ENCODE peak calls at places on chromosomes 11 and 22, in ten cellular contexts. M is H1, B is GM23338, O is GM12878, L is upper lobe of left lung, J is GM12891, W is endothelial cell of umbilical vein, P is suprapubic skin, T is stomach, R is Panc1. S is an unnamed sample.

GRCh38 chr22:46068176-46068907 is 82.0 kb upstream of the PPARA start:
- DNase-seq in M (no peak), B (no peak), O (no peak), L (no peak), J (no peak), W (peak; percentile 71), P (no peak), T (no peak), R (no peak), S (no peak)

GRCh38 chr11:313304-313786 is 495 bp upstream of the IFITM1 start:
- DNase-seq in M (no peak), B (no peak), O (no peak), L (no peak), J (no peak), W (no peak), P (no peak), T (no peak), R (no peak), S (no peak)

GRCh38 chr11:102950622-102951081 is 4.9 kb downstream of the MMP13 start:
- DNase-seq in M (no peak), B (no peak), O (no peak), L (no peak), J (no peak), W (no peak), P (no peak), T (no peak), R (no peak), S (no peak)

GRCh38 chr11:73783483-73784020 is 4.1 kb upstream of the MRPL48 start:
- DNase-seq in M (no peak), B (no peak), O (no peak), L (no peak), J (no peak), W (no peak), P (no peak), T (no peak), R (no peak), S (no peak)

GRCh38 chr11:19890308-19890707 is 177.7 kb downstream of the NAV2 start:
- DNase-seq in M (no peak), B (no peak), O (no peak), L (no peak), J (no peak), W (peak; percentile 37), P (no peak), T (no peak), R (no peak), S (no peak)

GRCh38 chr22:45425101-45425500 is 11.6 kb downstream of the RIBC2 start:
- DNase-seq in M (no peak), B (no peak), O (no peak), L (no peak), J (no peak), W (no peak), P (peak; percentile 28), T (no peak), R (no peak), S (no peak)

GRCh38 chr22:32847067-32847491 is 45.6 kb downstream of the TIMP3 start:
- DNase-seq in M (no peak), B (no peak), O (no peak), L (no peak), J (no peak), W (no peak), P (no peak), T (no peak), R (no peak), S (peak; percentile 87)

GRCh38 chr22:44802071-44802700 is 49.8 kb downstream of the ARHGAP8 start:
- DNase-seq in M (no peak), B (no peak), O (no peak), L (no peak), J (no peak), W (no peak), P (no peak), T (no peak), R (no peak), S (no peak)

GRCh38 chr11:99199336-99199735 is 178.6 kb downstream of the CNTN5 start:
- DNase-seq in M (no peak), B (no peak), O (no peak), L (no peak), J (no peak), W (no peak), P (no peak), T (no peak), R (no peak), S (no peak)

DNA sequence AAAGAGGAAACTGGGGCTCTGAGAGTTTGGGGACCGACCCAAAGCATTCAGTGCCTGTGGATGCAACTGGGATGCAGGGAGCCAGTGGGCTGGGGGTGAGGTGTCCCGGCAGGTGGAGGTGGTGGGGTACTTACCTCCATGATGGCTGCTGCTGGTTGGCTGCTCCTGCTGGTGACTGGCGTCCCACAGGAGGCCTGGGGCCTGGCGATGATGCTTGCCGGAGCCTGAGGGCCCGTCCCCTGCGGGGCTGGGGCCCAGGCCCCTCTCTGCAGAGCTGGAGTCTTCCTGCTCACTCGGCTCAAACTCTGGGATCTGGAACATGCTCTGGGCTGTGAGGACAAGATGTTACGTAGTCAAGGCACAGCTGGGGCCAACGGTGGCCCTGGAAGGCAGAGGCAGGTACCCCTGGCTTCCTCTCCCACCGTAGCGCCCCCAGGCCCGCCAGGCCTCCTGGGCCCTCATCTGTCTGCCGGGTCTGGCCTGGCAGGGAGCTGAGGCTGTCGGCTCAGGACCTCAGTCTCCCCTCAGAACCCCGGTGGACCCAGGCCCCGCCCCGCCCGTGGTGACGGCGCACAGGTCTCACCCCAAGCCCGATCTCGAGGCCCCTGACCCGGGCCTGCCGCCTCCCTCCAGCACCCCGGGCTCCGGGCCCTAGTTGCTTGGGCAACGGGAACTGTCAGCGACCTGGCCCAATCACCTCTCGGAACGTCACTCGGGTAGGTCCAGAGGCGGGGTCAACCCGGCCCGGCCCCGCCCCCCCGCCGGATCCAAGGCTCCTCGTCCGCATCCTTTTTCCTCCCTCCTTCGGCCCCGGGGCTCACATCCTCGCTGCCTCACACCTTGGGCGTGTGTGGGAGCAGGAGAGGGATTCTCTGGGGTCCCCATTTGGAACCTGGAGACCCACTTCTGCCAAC is at the start of gene BAD:
- DNase-seq in M (no peak), B (peak; percentile 98), O (no peak), L (peak; percentile 99), J (peak; percentile 100), W (peak; percentile 91), P (peak; percentile 98), T (peak; percentile 97), R (no peak), S (peak; percentile 98)
- TF ChIP-seq POLR2AphosphoS5 in M (no peak), B (peak; percentile 65), O (no peak), L (peak; percentile 23), J (peak; percentile 9), W (peak; percentile 66), P (no peak), T (peak; percentile 75), R (peak; percentile 76), S (peak; percentile 74)

GRCh38 chr11:76588455-76589325 is 81.9 kb downstream of the LRRC32 start:
- DNase-seq in M (no peak), B (no peak), O (no peak), L (peak; percentile 80), J (no peak), W (peak; percentile 99), P (peak; percentile 84), T (peak; percentile 42), R (no peak), S (peak; percentile 85)
- TF ChIP-seq POLR2AphosphoS5 in M (no peak), B (no peak), O (no peak), L (peak; percentile 73), J (no peak), W (peak; percentile 95), P (no peak), T (no peak), R (no peak), S (peak; percentile 14)

GRCh38 chr22:47927811-47928210 is 1165.4 kb downstream of the TBC1D22A start:
- DNase-seq in M (no peak), B (no peak), O (no peak), L (peak; percentile 23), J (no peak), W (no peak), P (no peak), T (no peak), R (no peak), S (no peak)
- TF ChIP-seq POLR2AphosphoS5 in M (no peak), B (no peak), O (no peak), L (no peak), J (no peak), W (no peak), P (no peak), T (no peak), R (no peak), S (no peak)

GRCh38 chr11:130145328-130145812 is 14.2 kb upstream of the ST14 start:
- DNase-seq in M (no peak), B (no peak), O (no peak), L (no peak), J (no peak), W (no peak), P (no peak), T (no peak), R (no peak), S (no peak)

GRCh38 chr11:130148927-130149326 is 10.7 kb upstream of the ST14 start:
- DNase-seq in M (no peak), B (no peak), O (no peak), L (no peak), J (no peak), W (no peak), P (no peak), T (no peak), R (no peak), S (no peak)

GRCh38 chr11:130145975-130146776 is 13.4 kb upstream of the ST14 start:
- DNase-seq in M (peak; percentile 87), B (peak; percentile 95), O (no peak), L (no peak), J (no peak), W (peak; percentile 26), P (no peak), T (peak; percentile 82), R (no peak), S (no peak)

GRCh38 chr11:130144721-130145327 is 14.8 kb upstream of the ST14 start:
- DNase-seq in M (no peak), B (peak; percentile 44), O (no peak), L (no peak), J (no peak), W (no peak), P (no peak), T (no peak), R (no peak), S (no peak)

GRCh38 chr11:130146797-130147196 is 12.8 kb upstream of the ST14 start:
- DNase-seq in M (no peak), B (no peak), O (no peak), L (no peak), J (no peak), W (peak; percentile 25), P (no peak), T (no peak), R (no peak), S (no peak)
- TF ChIP-seq POLR2AphosphoS5 in M (no peak), B (no peak), O (no peak), L (no peak), J (no peak), W (no peak), P (no peak), T (peak; percentile 29), R (no peak), S (no peak)